ENCODE peak calls at places on chromosomes 4 and X, in eight cellular contexts. C, T, N, G, K, U, E and J are unnamed samples.

GRCh38 chrX:10173331-10173900 is 16.6 kb downstream of the CLCN4 start:
- DNase-seq in N (peak; percentile 96), U (no peak), E (no peak), K (peak; percentile 54), T (peak; percentile 90), G (peak; percentile 93), C (no peak), J (no peak)

GRCh38 chr4:109721033-109721432 is 8.8 kb downstream of the PLA2G12A start:
- DNase-seq in K (no peak), T (no peak), U (no peak), G (peak; percentile 58), E (no peak), C (no peak), N (peak; percentile 79), J (no peak)

GRCh38 chr4:138189212-138189611 is 52.9 kb downstream of the SLC7A11 start:
- DNase-seq in E (no peak), T (no peak), N (no peak), U (no peak), K (no peak), G (no peak), C (no peak), J (no peak)

GRCh38 chr4:77193511-77194236 is 36.7 kb downstream of the CCNG2 start:
- DNase-seq in N (no peak), U (peak; percentile 89), E (peak; percentile 75), T (peak; percentile 95), K (no peak), C (no peak), G (no peak), J (peak; percentile 73)

GRCh38 chrX:115609621-115610020 is 48.6 kb downstream of the PLS3 start:
- DNase-seq in U (no peak), G (no peak), E (no peak), N (no peak), C (no peak), K (no peak), T (no peak), J (no peak)

GRCh38 chrX:18702362-18703195 is 4.9 kb upstream of the PPEF1 start:
- DNase-seq in K (no peak), G (peak; percentile 73), C (peak; percentile 6), E (no peak), T (no peak), N (peak; percentile 49), U (no peak), J (no peak)

GRCh38 chr4:138953962-138954371 is 61.6 kb upstream of the NOCT start:
- DNase-seq in T (no peak), C (peak; percentile 55), N (peak; percentile 81), U (no peak), K (peak; percentile 87), E (no peak), G (peak; percentile 75), J (no peak)

GRCh38 chrX:37454537-37455285 is 105.5 kb downstream of the PRRG1 start:
- DNase-seq in C (peak; percentile 27), N (peak; percentile 54), T (peak; percentile 25), G (peak; percentile 85), U (no peak), K (no peak), E (peak; percentile 28), J (no peak)

DNA sequence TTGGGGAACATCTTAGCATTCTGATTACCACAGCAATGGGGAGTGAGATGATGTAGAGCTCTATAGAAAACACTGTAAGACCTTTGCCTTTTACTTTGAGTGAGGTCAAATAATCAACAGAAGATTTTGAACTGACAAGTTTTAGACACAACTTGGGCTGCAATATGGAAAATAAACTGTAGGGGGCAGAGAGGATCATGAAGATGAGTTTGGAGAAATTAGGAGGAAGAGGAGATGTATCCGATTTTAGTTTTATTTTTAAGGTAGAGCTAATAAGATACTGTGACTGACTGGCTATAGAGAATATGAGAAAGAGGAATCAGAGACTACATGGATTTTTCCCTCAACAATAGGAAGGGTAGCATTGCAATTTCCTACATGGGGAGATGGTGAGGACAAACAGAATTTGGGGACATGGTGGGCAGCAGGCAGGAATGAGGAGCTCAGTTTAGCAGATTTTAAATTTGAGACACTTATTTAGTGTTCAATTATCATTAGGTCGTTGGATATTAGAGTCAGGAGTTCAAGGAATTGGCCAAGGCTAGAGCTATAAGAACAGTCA is 563.1 kb downstream of the INPP4B start:
- DNase-seq in T (peak; percentile 71), K (no peak), E (no peak), N (no peak), C (no peak), G (no peak), U (peak; percentile 12), J (no peak)
- TF ChIP-seq CTCF in T (peak; percentile 72), K (peak; percentile 37), E (peak; percentile 55), N (peak; percentile 66), C (peak; percentile 80), G (peak; percentile 23), U (peak; percentile 45), J (no peak)

GRCh38 chr4:169116270-169116901 is 106.3 kb upstream of the CBR4 start:
- DNase-seq in C (peak; percentile 16), N (no peak), G (peak; percentile 41), U (no peak), E (no peak), T (no peak), K (no peak), J (no peak)

GRCh38 chr4:169117591-169118081 is 107.6 kb upstream of the CBR4 start:
- DNase-seq in G (no peak), N (peak; percentile 80), K (peak; percentile 40), E (no peak), T (no peak), U (no peak), C (peak; percentile 65), J (no peak)

GRCh38 chr4:169114341-169114974 is 104.4 kb upstream of the CBR4 start:
- DNase-seq in G (no peak), U (no peak), N (no peak), K (no peak), E (no peak), C (no peak), T (no peak), J (no peak)

GRCh38 chr4:169115144-169115896 is 105.3 kb upstream of the CBR4 start:
- DNase-seq in U (no peak), C (no peak), T (no peak), N (no peak), E (peak; percentile 16), K (no peak), G (no peak), J (no peak)

GRCh38 chr4:169115897-169116254 is 105.8 kb upstream of the CBR4 start:
- DNase-seq in N (peak; percentile 94), U (no peak), K (peak; percentile 95), C (peak; percentile 93), T (peak; percentile 27), E (peak; percentile 19), G (peak; percentile 100), J (no peak)
- TF ChIP-seq CTCF in N (peak; percentile 37), U (no peak), K (peak; percentile 45), C (peak; percentile 65), T (no peak), E (no peak), G (peak; percentile 51), J (no peak)

DNA sequence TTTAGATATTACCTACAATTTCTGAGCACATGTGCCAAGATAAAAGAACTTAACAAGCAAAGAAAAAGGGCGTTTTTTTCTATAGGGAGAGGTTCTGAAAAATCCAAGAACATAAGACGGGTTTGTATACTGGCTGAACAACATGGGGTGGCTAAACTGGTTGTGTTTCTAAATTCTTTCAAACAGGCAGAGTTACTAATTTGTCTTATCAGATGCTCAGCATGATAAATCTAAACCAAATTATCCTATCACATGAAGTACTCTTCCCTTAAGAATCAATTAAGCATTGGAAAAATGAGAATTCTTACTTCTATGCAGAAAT is 45.4 kb upstream of the PGM2 start:
- DNase-seq in U (no peak), T (no peak), G (no peak), K (no peak), N (peak; percentile 46), E (no peak), C (no peak), J (no peak)
- TF ChIP-seq CTCF in U (no peak), T (no peak), G (no peak), K (no peak), N (no peak), E (no peak), C (no peak), J (no peak)

DNA sequence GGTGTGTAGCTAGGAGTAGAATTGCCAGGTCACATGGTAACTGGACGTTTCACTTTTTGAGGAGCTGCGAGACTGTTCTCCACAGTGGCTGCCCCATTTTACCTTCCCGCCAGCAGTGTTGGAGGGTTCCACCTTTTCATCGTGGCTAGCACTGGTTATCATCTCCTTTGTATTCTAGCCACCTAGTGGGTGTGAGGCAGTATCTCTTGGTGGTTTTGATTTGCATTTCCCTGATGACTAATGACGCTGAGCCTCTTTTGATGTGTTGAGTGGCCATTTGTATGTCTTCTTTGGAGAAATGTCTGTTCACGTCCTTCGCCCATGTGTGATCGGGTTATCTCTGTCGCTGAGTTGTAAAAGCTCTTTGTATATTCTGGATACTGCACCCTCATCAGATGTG is 10.6 kb downstream of the ABCD1 start:
- DNase-seq in T (peak; percentile 48), N (no peak), U (peak; percentile 44), G (peak; percentile 26), K (no peak), E (no peak), C (no peak), J (no peak)
- TF ChIP-seq CTCF in T (peak; percentile 15), N (no peak), U (peak; percentile 18), G (peak; percentile 9), K (no peak), E (no peak), C (peak; percentile 24), J (no peak)

GRCh38 chr4:169885893-169886292 is 128.1 kb upstream of the HPF1 start:
- DNase-seq in G (no peak), C (no peak), K (no peak), E (no peak), T (no peak), U (no peak), N (no peak), J (no peak)
- TF ChIP-seq CTCF in G (no peak), C (no peak), K (no peak), E (no peak), T (no peak), U (no peak), N (no peak), J (no peak)

GRCh38 chr4:140052050-140052449 is 101.9 kb downstream of the MAML3 start:
- DNase-seq in E (peak; percentile 50), T (peak; percentile 50), C (peak; percentile 19), K (no peak), G (peak; percentile 36), U (peak; percentile 7), N (no peak), J (no peak)
- TF ChIP-seq CTCF in E (peak; percentile 44), T (peak; percentile 70), C (peak; percentile 83), K (peak; percentile 74), G (peak; percentile 60), U (peak; percentile 40), N (peak; percentile 77), J (no peak)

DNA sequence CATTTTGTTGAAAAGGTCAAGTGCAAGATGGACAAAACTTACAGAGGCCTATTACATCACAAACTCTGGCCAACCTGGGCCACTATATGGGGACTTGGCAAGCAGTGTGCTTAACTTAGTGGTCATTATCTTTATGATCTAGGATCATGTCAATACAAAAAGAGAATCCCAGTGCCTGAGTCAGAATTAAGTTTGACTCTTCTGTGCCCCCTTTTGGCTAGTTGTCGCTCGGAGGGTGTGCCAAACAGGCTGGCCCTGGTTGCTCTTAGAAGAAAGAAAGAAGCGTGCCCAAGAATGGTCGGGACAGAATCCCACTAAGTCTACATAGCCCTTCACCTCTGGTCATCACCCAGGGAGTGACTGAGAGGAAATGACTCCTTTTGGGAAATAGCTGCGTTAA is 100.1 kb downstream of the EIF4E start:
- DNase-seq in E (peak; percentile 13), G (peak; percentile 28), N (no peak), K (no peak), U (peak; percentile 18), T (peak; percentile 59), C (peak; percentile 23), J (no peak)
- TF ChIP-seq CTCF in E (peak; percentile 12), G (peak; percentile 25), N (peak; percentile 20), K (peak; percentile 13), U (peak; percentile 19), T (peak; percentile 46), C (peak; percentile 40), J (no peak)